ENCODE peak calls at places on chromosomes 4 and X, in nine cellular contexts. One of them, this sample, is unnamed.

GRCh38 chr4:52853351-52853750 is 8.8 kb upstream of the RASL11B start:
- DNase-seq in activated T-cell treated with anti-CD3 and anti-CD28 coated beads for 24 hours: no peak
- DNase-seq in mucosa of descending colon: no peak
- DNase-seq in adipocyte: peak; percentile 76
- DNase-seq in T-cell: no peak
- DNase-seq in heart left ventricle: no peak
- DNase-seq in HFFc6: peak; percentile 86
- DNase-seq in T-helper 17 cell: no peak
- DNase-seq in astrocyte of the cerebellum: no peak
- DNase-seq in this sample: no peak

GRCh38 chrX:40095588-40096394 is 2.0 kb downstream of the BCOR start:
- DNase-seq in T-cell: no peak
- DNase-seq in adipocyte: peak; percentile 48
- DNase-seq in mucosa of descending colon: peak; percentile 47
- DNase-seq in T-helper 17 cell: no peak
- DNase-seq in activated T-cell treated with anti-CD3 and anti-CD28 coated beads for 24 hours: no peak
- DNase-seq in heart left ventricle: peak; percentile 38
- DNase-seq in HFFc6: no peak
- DNase-seq in astrocyte of the cerebellum: no peak
- DNase-seq in this sample: peak; percentile 50

GRCh38 chrX:156005144-156005543 is 7.6 kb downstream of the IL9R start:
- DNase-seq in mucosa of descending colon: no peak
- DNase-seq in HFFc6: no peak
- DNase-seq in T-helper 17 cell: no peak
- DNase-seq in T-cell: no peak
- DNase-seq in heart left ventricle: no peak
- DNase-seq in activated T-cell treated with anti-CD3 and anti-CD28 coated beads for 24 hours: no peak
- DNase-seq in astrocyte of the cerebellum: no peak
- DNase-seq in adipocyte: no peak
- DNase-seq in this sample: no peak

GRCh38 chr4:122100508-122100907 is 51.6 kb upstream of the BLTP1 start:
- DNase-seq in T-helper 17 cell: no peak
- DNase-seq in heart left ventricle: no peak
- DNase-seq in activated T-cell treated with anti-CD3 and anti-CD28 coated beads for 24 hours: no peak
- DNase-seq in HFFc6: no peak
- DNase-seq in T-cell: no peak
- DNase-seq in mucosa of descending colon: no peak
- DNase-seq in astrocyte of the cerebellum: peak; percentile 84
- DNase-seq in adipocyte: no peak
- DNase-seq in this sample: no peak

GRCh38 chrX:71178908-71179307 is 34.3 kb downstream of the NLGN3 start:
- DNase-seq in HFFc6: peak; percentile 12
- DNase-seq in mucosa of descending colon: peak; percentile 34
- DNase-seq in activated T-cell treated with anti-CD3 and anti-CD28 coated beads for 24 hours: peak; percentile 6
- DNase-seq in heart left ventricle: peak; percentile 35
- DNase-seq in adipocyte: peak; percentile 85
- DNase-seq in T-cell: peak; percentile 18
- DNase-seq in T-helper 17 cell: no peak
- DNase-seq in astrocyte of the cerebellum: peak; percentile 37
- DNase-seq in this sample: peak; percentile 39

GRCh38 chr4:166673911-166674310 is 560.4 kb downstream of the SPOCK3 start:
- DNase-seq in activated T-cell treated with anti-CD3 and anti-CD28 coated beads for 24 hours: no peak
- DNase-seq in T-cell: no peak
- DNase-seq in T-helper 17 cell: no peak
- DNase-seq in HFFc6: no peak
- DNase-seq in astrocyte of the cerebellum: no peak
- DNase-seq in mucosa of descending colon: no peak
- DNase-seq in adipocyte: no peak
- DNase-seq in heart left ventricle: no peak
- DNase-seq in this sample: no peak

GRCh38 chr4:113289736-113290135 is 240.3 kb downstream of the ANK2 start:
- DNase-seq in HFFc6: peak; percentile 29
- DNase-seq in activated T-cell treated with anti-CD3 and anti-CD28 coated beads for 24 hours: no peak
- DNase-seq in astrocyte of the cerebellum: no peak
- DNase-seq in heart left ventricle: no peak
- DNase-seq in T-helper 17 cell: no peak
- DNase-seq in adipocyte: peak; percentile 83
- DNase-seq in T-cell: no peak
- DNase-seq in mucosa of descending colon: no peak
- DNase-seq in this sample: no peak

GRCh38 chrX:43655961-43656494 is at the start of gene MAOA:
- DNase-seq in mucosa of descending colon: peak; percentile 90
- DNase-seq in heart left ventricle: peak; percentile 59
- DNase-seq in HFFc6: no peak
- DNase-seq in adipocyte: peak; percentile 62
- DNase-seq in astrocyte of the cerebellum: no peak
- DNase-seq in T-cell: peak; percentile 2
- DNase-seq in activated T-cell treated with anti-CD3 and anti-CD28 coated beads for 24 hours: no peak
- DNase-seq in T-helper 17 cell: peak; percentile 4
- DNase-seq in this sample: no peak

GRCh38 chr4:187965726-187966125 is 29.8 kb upstream of the ZFP42 start:
- DNase-seq in T-cell: no peak
- DNase-seq in heart left ventricle: no peak
- DNase-seq in T-helper 17 cell: no peak
- DNase-seq in activated T-cell treated with anti-CD3 and anti-CD28 coated beads for 24 hours: no peak
- DNase-seq in adipocyte: no peak
- DNase-seq in mucosa of descending colon: no peak
- DNase-seq in astrocyte of the cerebellum: no peak
- DNase-seq in HFFc6: no peak
- DNase-seq in this sample: no peak

GRCh38 chr4:187124311-187124710 is 400.7 kb upstream of the FAT1 start:
- DNase-seq in mucosa of descending colon: no peak
- DNase-seq in HFFc6: no peak
- DNase-seq in heart left ventricle: no peak
- DNase-seq in T-helper 17 cell: no peak
- DNase-seq in adipocyte: no peak
- DNase-seq in activated T-cell treated with anti-CD3 and anti-CD28 coated beads for 24 hours: no peak
- DNase-seq in T-cell: no peak
- DNase-seq in astrocyte of the cerebellum: no peak
- DNase-seq in this sample: no peak

GRCh38 chr4:112145326-112145819 is at the start of gene FAM241A:
- DNase-seq in T-cell: peak; percentile 88
- DNase-seq in astrocyte of the cerebellum: peak; percentile 41
- DNase-seq in adipocyte: peak; percentile 93
- DNase-seq in activated T-cell treated with anti-CD3 and anti-CD28 coated beads for 24 hours: peak; percentile 88
- DNase-seq in T-helper 17 cell: peak; percentile 91
- DNase-seq in heart left ventricle: peak; percentile 90
- DNase-seq in HFFc6: peak; percentile 49
- DNase-seq in mucosa of descending colon: peak; percentile 94
- DNase-seq in this sample: peak; percentile 88

This sample was measured in naive B cell.